ENCODE peak calls at places on chromosomes 16 and 17, in nine cellular contexts. N is NCI-H446; Z is Daoy; B is fibroblast of the aortic adventitia; R is PC-3; W is stimulated activated CD4-positive, alpha-beta T cell treated with anti-CD3 and anti-CD28 coated beads, Interleukin-1b, Interleukin-23, amount 100 ng/mL, for 1 hour; T is glutamatergic neuron; Q is progenitor cell of endocrine pancreas; S is T follicular helper cell. A is an unnamed sample.

GRCh38 chr17:38428150-38428642 is at the start of gene ARHGAP23:
- DNase-seq in N (no peak), Z (peak), B (peak), R (peak), W (no peak), T (peak), Q (no peak), S (peak), A (no peak)

GRCh38 chr17:45299311-45299710 is 17.5 kb downstream of the MAP3K14 start:
- DNase-seq in N (no peak), Z (no peak), B (no peak), R (no peak), W (no peak), T (peak), Q (no peak), S (no peak), A (no peak)

GRCh38 chr16:2039286-2040030 is 8.2 kb downstream of the NTHL1 start:
- DNase-seq in N (no peak), Z (peak), B (peak), R (peak), W (no peak), T (peak), Q (no peak), S (no peak), A (no peak)

GRCh38 chr17:42347606-42348005 is 40.6 kb downstream of the STAT3 start:
- DNase-seq in N (no peak), Z (no peak), B (no peak), R (no peak), W (no peak), T (no peak), Q (no peak), S (no peak), A (no peak)

GRCh38 chr17:45355087-45355486 is 38.3 kb upstream of the MAP3K14 start:
- DNase-seq in N (no peak), Z (no peak), B (no peak), R (peak), W (no peak), T (no peak), Q (no peak), S (no peak), A (no peak)

GRCh38 chr17:83179811-83180210 is 100.4 kb downstream of the METRNL start:
- DNase-seq in N (no peak), Z (no peak), B (no peak), R (no peak), W (no peak), T (no peak), Q (no peak), S (no peak), A (peak)

GRCh38 chr17:44396946-44397345 is 7.5 kb upstream of the ITGA2B start:
- DNase-seq in N (no peak), Z (no peak), B (no peak), R (no peak), W (no peak), T (no peak), Q (no peak), S (no peak), A (no peak)

GRCh38 chr16:5903797-5904196 is 806.2 kb upstream of the EEF2KMT start:
- DNase-seq in N (no peak), Z (no peak), B (no peak), R (no peak), W (no peak), T (no peak), Q (no peak), S (no peak), A (no peak)

GRCh38 chr17:55056530-55056929 is 88.0 kb downstream of the STXBP4 start:
- DNase-seq in N (peak), Z (no peak), B (peak), R (peak), W (no peak), T (no peak), Q (no peak), S (no peak), A (no peak)

GRCh38 chr17:59361916-59362810 is 30.7 kb downstream of the YPEL2 start:
- DNase-seq in N (peak), Z (peak), B (peak), R (peak), W (peak), T (no peak), Q (no peak), S (no peak), A (no peak)

GRCh38 chr17:39144414-39144813 is 7.0 kb downstream of the PLXDC1 start:
- DNase-seq in N (peak), Z (peak), B (peak), R (peak), W (no peak), T (no peak), Q (no peak), S (no peak), A (no peak)

GRCh38 chr16:17343729-17344128 is 127.0 kb downstream of the XYLT1 start:
- DNase-seq in N (no peak), Z (no peak), B (no peak), R (no peak), W (no peak), T (no peak), Q (no peak), S (no peak), A (no peak)

GRCh38 chr16:54327609-54328008 is 41.0 kb upstream of the IRX3 start:
- DNase-seq in N (no peak), Z (no peak), B (no peak), R (no peak), W (no peak), T (no peak), Q (no peak), S (no peak), A (no peak)

GRCh38 chr17:50363217-50364060 is 9.5 kb downstream of the MRPL27 start:
- DNase-seq in N (peak), Z (no peak), B (peak), R (peak), W (no peak), T (no peak), Q (no peak), S (no peak), A (no peak)

GRCh38 chr16:77469639-77470038 is 34.8 kb upstream of the ADAMTS18 start:
- DNase-seq in N (no peak), Z (no peak), B (no peak), R (no peak), W (no peak), T (peak), Q (no peak), S (no peak), A (no peak)

A was measured in type B pancreatic cell.